ENCODE peak calls at places on chromosome 2, in ten cellular contexts. I is transverse colon, Q is tibial artery, D is right lobe of liver, O is foreskin fibroblast, J is PC-3, T is WERI-Rb-1, B is activated B cell treated with CpG ODN at 0.5 μM for 24 hours, Z is GM12865, L is HCT116. F is an unnamed sample.

GRCh38 chr2:218022131-218022850 is 19.5 kb upstream of the TNS1 start:
- DNase-seq in T (peak; percentile 46), O (no peak), L (no peak), Q (peak; percentile 19), D (peak; percentile 32), Z (no peak), J (no peak), I (no peak), B (no peak), F (no peak)

GRCh38 chr2:43469094-43469493 is 126.7 kb downstream of the THADA start:
- DNase-seq in O (no peak), Q (no peak), J (peak; percentile 39), D (no peak), Z (no peak), B (no peak), L (no peak), I (no peak), T (no peak), F (no peak)

GRCh38 chr2:70627499-70627898 is 73.9 kb upstream of the TGFA start:
- DNase-seq in Q (no peak), D (peak; percentile 52), I (no peak), O (no peak), Z (no peak), T (no peak), L (no peak), J (peak; percentile 76), B (no peak), F (no peak)

GRCh38 chr2:182324665-182325064 is 102.2 kb downstream of the PDE1A start:
- DNase-seq in L (no peak), O (peak; percentile 15), J (no peak), D (no peak), T (no peak), Q (no peak), B (no peak), I (no peak), Z (no peak), F (no peak)

GRCh38 chr2:24926602-24927252 is 6.7 kb upstream of the ADCY3 start:
- DNase-seq in D (no peak), J (no peak), B (no peak), T (no peak), O (peak; percentile 75), I (peak; percentile 32), Z (peak; percentile 33), L (no peak), Q (peak; percentile 84), F (no peak)

GRCh38 chr2:12177052-12177994 is 430.9 kb downstream of the LPIN1 start:
- DNase-seq in Q (peak; percentile 67), D (no peak), I (peak; percentile 14), Z (peak; percentile 74), O (peak; percentile 85), T (peak; percentile 48), L (no peak), J (peak; percentile 88), B (no peak), F (peak; percentile 32)

GRCh38 chr2:34831096-34831495 is 1232.0 kb upstream of the FAM98A start:
- DNase-seq in L (no peak), D (no peak), J (no peak), B (no peak), Z (no peak), Q (no peak), I (no peak), O (no peak), T (no peak), F (no peak)

GRCh38 chr2:192544371-192544955 is 349.7 kb upstream of the TMEFF2 start:
- DNase-seq in I (no peak), J (no peak), Z (no peak), T (no peak), B (no peak), D (no peak), L (no peak), Q (no peak), O (no peak), F (no peak)

GRCh38 chr2:169221745-169222369 is 140.5 kb downstream of the LRP2 start:
- DNase-seq in I (no peak), D (no peak), J (peak; percentile 73), O (no peak), Q (no peak), Z (no peak), L (peak; percentile 24), T (no peak), B (no peak), F (no peak)

GRCh38 chr2:230942920-230943896 is 18.2 kb upstream of the GPR55 start:
- DNase-seq in Q (no peak), L (no peak), I (peak; percentile 38), T (no peak), D (no peak), J (no peak), B (no peak), Z (peak; percentile 97), O (peak; percentile 39), F (peak; percentile 83)

DNA sequence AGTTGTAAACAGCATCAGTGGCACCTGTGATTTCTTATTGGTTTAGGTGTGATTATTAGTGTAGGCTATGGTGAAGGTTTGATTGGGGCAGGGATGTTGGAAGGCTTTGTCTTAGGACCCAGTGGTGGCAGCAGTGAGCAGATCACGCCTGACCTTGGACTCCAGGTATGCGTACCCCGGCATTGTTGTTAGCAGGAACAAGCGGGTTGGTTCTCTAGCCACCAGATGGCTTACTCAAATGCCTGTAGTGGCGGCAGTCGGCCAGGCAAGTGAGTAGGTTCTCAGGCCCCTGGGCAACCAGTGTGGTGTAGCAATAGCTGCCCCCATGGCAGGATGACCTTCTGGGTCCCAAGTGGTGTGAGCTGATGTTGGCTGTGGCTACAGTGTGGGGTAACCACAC is 558.3 kb downstream of the KCNJ3 start:
- DNase-seq in D (no peak), O (no peak), J (no peak), I (no peak), Z (peak; percentile 8), L (no peak), T (no peak), Q (no peak), B (no peak), F (no peak)
- TF ChIP-seq CTCF in D (no peak), O (no peak), J (peak; percentile 22), I (no peak), Z (no peak), L (no peak), T (peak; percentile 15), Q (no peak), B (no peak), F (no peak)

DNA sequence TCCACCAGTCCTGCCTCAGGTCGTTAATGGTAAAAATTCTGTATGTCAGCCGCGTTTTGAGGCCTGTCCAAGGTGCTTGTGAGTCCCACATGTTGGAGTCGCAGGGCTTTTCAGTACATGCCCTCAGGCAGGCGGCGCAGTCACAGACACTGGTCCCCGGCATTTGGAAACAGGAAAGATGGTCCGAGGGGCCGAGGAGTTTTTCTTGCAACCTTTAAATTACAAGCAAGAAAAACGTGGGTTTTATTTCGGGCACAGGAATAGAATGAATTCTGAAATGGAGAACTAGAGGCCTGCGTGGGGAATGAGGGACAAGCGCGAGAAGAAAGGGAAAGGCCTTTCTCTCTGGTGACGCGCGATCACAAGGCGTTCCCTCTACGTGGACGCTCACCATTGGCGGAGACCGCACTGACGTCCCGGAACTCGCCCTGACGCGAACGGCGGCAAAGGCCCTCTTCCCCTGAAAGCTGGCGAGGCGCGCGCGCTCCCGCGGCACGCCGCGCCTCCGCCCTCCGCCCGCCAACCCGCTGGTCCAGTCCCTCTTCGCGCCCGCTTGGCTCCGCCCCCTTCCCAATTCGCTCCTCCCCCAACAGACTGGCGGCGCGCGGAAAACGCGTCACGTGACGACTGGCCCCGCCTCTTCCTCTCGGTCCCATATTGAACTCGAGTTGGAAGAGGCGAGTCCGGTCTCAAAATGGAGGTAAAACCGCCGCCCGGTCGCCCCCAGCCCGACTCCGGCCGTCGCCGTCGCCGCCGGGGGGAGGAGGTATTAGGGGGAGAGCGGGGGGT is at the start of gene HNRNPA3:
- DNase-seq in Q (peak; percentile 98), L (peak; percentile 97), J (peak; percentile 99), I (peak; percentile 100), Z (peak; percentile 99), D (peak; percentile 100), T (peak; percentile 98), O (peak; percentile 100), B (peak; percentile 100), F (peak; percentile 99)
- TF ChIP-seq CTCF in Q (no peak), L (no peak), J (no peak), I (peak; percentile 27), Z (no peak), D (no peak), T (peak; percentile 14), O (peak; percentile 7), B (no peak), F (no peak)

GRCh38 chr2:29010946-29011649 is 30.0 kb downstream of the TOGARAM2 start:
- DNase-seq in B (no peak), O (no peak), D (no peak), J (no peak), I (peak; percentile 38), Z (peak; percentile 37), L (no peak), Q (no peak), T (peak; percentile 59), F (peak; percentile 48)
- TF ChIP-seq CTCF in B (no peak), O (no peak), D (no peak), J (no peak), I (no peak), Z (no peak), L (no peak), Q (no peak), T (no peak), F (no peak)

DNA sequence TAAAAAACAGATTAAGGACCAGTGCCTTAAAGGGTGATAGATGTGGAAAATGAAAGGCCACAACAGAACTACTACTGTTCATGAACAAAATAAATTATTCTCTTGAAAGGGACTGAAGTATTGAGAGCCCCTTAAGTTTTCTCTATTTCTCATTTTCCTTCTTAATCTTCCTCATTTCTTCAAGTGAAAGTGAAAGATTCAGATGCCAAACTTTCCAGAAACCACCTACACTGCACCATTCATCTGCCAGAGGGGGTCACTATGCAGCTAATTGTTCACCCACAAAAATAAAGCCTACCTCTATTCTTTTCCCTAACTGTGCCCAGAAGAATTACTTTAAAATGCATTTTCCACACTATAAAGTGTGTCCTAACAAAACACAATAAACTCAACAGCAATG is 140.1 kb downstream of the NR4A2 start:
- DNase-seq in L (no peak), J (no peak), O (no peak), I (no peak), T (no peak), B (no peak), D (no peak), Q (no peak), Z (peak; percentile 30), F (no peak)
- TF ChIP-seq CTCF in L (peak; percentile 32), J (peak; percentile 35), O (no peak), I (no peak), T (peak; percentile 21), B (no peak), D (peak; percentile 21), Q (peak; percentile 14), Z (peak; percentile 16), F (no peak)

DNA sequence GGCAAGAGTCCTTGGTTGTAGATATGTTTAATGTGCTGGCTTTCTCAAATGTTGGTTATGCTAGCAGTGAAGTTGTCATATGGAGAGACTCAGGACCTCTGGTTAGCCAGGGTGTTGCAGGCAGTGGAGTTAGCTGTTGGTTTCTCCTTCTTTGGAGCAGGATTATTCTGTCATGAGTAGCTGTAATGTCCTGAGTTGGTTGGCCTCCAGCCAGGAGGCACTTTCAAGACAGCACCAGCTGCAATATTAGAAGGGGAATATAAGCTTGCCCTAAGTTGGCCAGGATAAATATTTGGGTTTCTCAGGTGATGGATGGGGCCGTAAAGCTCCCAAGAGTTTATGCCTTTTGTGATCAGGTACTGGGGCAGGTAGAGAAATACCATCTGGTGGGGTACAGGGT is 65.5 kb downstream of the MSTN start:
- DNase-seq in D (no peak), T (no peak), J (no peak), Z (no peak), Q (no peak), B (no peak), O (peak; percentile 20), I (no peak), L (no peak), F (no peak)
- TF ChIP-seq CTCF in D (no peak), T (no peak), J (no peak), Z (no peak), Q (no peak), B (no peak), O (no peak), I (no peak), L (no peak), F (no peak)